ENCODE peak calls at places on chromosome 6, in seven cellular contexts. P, J, C, L, E, Q and T are unnamed samples.

GRCh38 chr6:134447423-134447822 is 129.5 kb upstream of the SGK1 start:
- DNase-seq in P (peak; percentile 44), J (no peak), C (no peak), L (peak; percentile 37), E (no peak), Q (no peak), T (no peak)

GRCh38 chr6:76275746-76276145 is 203.3 kb upstream of the IMPG1 start:
- DNase-seq in P (no peak), J (no peak), C (no peak), L (no peak), E (no peak), Q (peak; percentile 0), T (no peak)

GRCh38 chr6:163646133-163646532 is 231.6 kb downstream of the QKI start:
- DNase-seq in P (no peak), J (no peak), C (no peak), L (no peak), E (peak; percentile 7), Q (no peak), T (no peak)

GRCh38 chr6:69866351-69867074 is at the start of gene COL19A1:
- DNase-seq in P (peak; percentile 10), J (no peak), C (no peak), L (peak; percentile 14), E (no peak), Q (no peak), T (no peak)

GRCh38 chr6:35611235-35611634 is 77.5 kb downstream of the FKBP5 start:
- DNase-seq in P (peak; percentile 87), J (no peak), C (no peak), L (no peak), E (no peak), Q (no peak), T (peak; percentile 85)

GRCh38 chr6:131682427-131682826 is 18.8 kb downstream of the OR2A4 start:
- DNase-seq in P (peak; percentile 48), J (no peak), C (no peak), L (peak; percentile 6), E (no peak), Q (no peak), T (no peak)

GRCh38 chr6:2865270-2866182 is 23.9 kb upstream of the SERPINB1 start:
- DNase-seq in P (peak; percentile 22), J (no peak), C (no peak), L (peak; percentile 34), E (no peak), Q (no peak), T (no peak)

GRCh38 chr6:47655719-47656595 is 42.4 kb upstream of the ADGRF4 start:
- DNase-seq in P (no peak), J (no peak), C (no peak), L (peak; percentile 96), E (no peak), Q (no peak), T (no peak)

GRCh38 chr6:107144014-107144413 is 28.7 kb upstream of the BEND3 start:
- DNase-seq in P (no peak), J (no peak), C (no peak), L (no peak), E (no peak), Q (no peak), T (no peak)

GRCh38 chr6:56445818-56446217 is 196.9 kb downstream of the DST start:
- DNase-seq in P (no peak), J (no peak), C (no peak), L (no peak), E (no peak), Q (no peak), T (no peak)

GRCh38 chr6:24004659-24005058 is 121.4 kb upstream of the NRSN1 start:
- DNase-seq in P (peak; percentile 1), J (no peak), C (no peak), L (no peak), E (no peak), Q (no peak), T (no peak)
- TF ChIP-seq CTCF in P (no peak), J (no peak), C (no peak), L (no peak), E (no peak), Q (no peak), T (no peak)

DNA sequence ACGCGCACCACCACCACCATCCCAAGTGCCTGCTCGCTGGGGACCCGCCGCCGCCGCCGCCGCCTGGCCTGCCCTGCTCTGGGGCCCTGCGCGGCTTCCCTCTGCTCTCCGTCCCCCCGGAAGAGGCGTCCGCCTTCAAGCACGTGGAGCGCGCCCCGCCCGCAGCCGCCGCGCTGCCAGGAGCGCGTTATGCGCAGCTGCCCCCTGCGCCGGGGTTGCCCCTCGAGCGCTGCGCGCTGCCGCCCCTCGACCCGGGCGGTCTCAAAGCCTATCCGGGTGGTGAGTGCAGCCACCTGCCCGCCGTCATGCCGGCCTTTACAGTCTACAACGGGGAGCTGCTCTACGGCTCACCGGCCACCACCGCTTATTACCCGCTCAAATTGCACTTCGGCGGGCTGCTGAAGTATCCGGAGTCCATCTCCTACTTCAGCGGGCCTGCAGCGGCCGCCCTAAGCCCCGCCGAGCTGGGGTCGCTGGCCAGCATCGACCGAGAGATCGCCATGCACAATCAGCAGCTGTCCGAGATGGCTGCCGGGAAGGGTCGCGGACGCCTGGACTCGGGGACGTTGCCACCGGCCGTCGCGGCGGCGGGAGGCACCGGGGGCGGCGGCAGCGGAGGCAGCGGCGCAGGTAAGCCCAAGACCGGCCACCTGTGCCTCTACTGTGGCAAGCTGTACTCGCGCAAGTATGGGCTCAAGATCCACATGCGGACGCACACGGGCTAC is 7.2 kb downstream of the PRDM13 start:
- DNase-seq in P (no peak), J (no peak), C (no peak), L (peak; percentile 12), E (no peak), Q (peak; percentile 17), T (no peak)
- H3K4me3 ChIP-seq in P (peak overlapping the region; percentile 14), J (no peak overlapping the region), C (peak overlapping the region; percentile 27), L (peak overlapping the region; percentile 3), E (peak overlapping the region; percentile 55), Q (peak overlapping the region; percentile 57), T (peak overlapping the region; percentile 21)

DNA sequence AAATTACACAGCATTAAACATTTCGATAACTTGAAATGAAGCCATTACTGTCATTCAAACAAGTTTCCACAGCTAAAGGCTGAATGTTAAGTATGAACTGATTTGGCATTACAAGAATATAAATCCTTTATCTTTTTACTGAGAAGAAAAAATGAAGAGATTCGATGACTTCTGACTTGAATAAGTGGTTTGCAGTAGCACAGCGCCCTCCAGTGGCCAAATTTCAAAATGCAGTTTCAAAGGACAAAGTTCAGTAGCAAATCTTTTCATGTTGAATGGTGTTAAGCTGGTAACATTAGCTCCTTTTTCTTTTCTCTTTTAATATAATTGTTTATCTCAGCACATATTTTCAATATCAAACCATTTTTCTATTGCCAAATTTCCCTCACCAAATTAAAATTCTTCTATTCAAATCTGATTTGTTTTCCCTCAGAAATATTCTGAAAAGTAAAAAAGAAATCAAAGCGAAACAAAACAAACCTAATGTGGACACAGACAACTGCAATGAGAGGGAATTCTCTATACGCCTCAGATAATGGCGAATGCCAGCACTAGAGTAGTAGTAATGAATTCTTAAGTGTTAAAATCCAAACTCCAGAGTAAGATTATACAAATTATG is 145.7 kb downstream of the BTBD9 start:
- DNase-seq in P (peak; percentile 90), J (peak; percentile 76), C (peak; percentile 63), L (peak; percentile 76), E (peak; percentile 74), Q (no peak), T (peak; percentile 76)
- TF ChIP-seq CTCF in P (peak; percentile 83), J (peak; percentile 94), C (peak; percentile 81), L (peak; percentile 80), E (peak; percentile 90), Q (peak; percentile 91), T (peak; percentile 74)

GRCh38 chr6:37830225-37830624 is 10.7 kb downstream of the ZFAND3 start:
- DNase-seq in P (no peak), J (no peak), C (no peak), L (no peak), E (no peak), Q (no peak), T (no peak)
- H3K4me3 ChIP-seq in P (no peak overlapping the region), J (no peak overlapping the region), C (no peak overlapping the region), L (no peak overlapping the region), E (no peak overlapping the region), Q (no peak overlapping the region), T (no peak overlapping the region)

DNA sequence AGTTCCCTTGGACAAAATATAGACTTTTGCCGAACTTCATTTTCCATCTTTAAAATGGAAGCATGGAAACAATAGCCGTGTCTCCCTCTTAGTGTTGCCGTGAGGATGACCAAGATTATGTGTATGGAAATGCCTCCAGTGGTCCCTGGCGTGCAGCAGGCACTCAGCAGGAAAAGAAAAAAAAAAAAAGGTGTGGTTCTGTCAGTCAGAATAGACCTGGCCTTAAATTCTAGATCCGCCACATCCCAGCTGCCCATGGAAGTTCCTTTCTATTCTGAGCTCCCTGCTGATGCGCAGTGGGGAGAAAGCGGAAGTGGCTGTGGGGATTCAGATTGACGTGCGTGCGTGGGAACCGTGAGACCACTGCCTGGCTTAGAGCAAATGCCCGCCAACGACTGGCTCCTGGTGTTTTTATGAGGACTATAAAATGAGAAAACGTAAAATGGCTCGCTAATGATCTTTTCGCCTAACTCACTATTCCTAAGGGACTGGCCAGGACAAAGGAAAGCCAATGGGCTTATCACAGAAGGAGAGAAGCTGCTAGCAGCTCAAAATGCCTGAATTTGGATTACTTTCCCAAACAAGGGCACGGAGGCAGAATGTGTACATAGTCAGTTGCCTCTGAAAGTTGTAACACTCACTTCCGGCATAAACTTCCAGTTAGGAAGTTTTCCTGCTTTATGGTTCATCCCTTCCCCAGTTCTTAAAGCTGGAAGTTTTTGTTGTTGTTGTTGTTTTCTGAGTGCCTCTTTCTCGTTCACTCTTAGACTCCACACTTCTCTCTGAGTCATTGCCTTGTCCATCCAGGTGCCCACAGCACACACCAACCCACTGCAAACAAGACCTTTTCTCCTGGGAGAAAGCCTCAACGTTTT is 11.4 kb upstream of the PDE10A start:
- DNase-seq in P (no peak), J (no peak), C (no peak), L (no peak), E (no peak), Q (no peak), T (no peak)
- TF ChIP-seq CTCF in P (no peak), J (no peak), C (no peak), L (no peak), E (no peak), Q (no peak), T (no peak)

DNA sequence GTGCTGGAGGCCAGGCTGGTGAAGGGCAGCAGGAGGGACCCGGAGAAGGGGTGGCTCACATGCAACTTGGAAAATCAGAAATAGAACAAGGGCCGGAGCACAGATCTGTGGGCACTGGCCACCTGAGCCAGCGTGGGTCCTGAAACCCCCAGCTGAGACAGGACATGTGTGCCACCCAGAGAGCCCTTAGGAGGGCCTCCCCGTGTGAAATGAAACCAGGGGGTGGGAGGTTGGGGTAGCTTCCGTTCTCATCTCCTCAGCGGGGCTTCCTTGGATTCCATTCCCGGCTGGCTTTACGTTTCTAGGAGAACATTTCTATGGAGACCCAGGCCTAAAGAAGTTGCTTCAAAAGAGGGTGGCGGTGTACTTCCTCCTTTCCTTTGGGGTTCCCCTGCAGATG is 5.7 kb downstream of the FOXP4 start:
- DNase-seq in P (no peak), J (no peak), C (no peak), L (no peak), E (no peak), Q (no peak), T (no peak)
- H3K4me3 ChIP-seq in P (no peak overlapping the region), J (no peak overlapping the region), C (no peak overlapping the region), L (no peak overlapping the region), E (no peak overlapping the region), Q (no peak overlapping the region), T (no peak overlapping the region)

GRCh38 chr6:96760153-96760687 is 77.1 kb downstream of the GPR63 start:
- DNase-seq in P (no peak), J (no peak), C (no peak), L (no peak), E (no peak), Q (no peak), T (no peak)
- TF ChIP-seq CTCF in P (no peak), J (no peak), C (no peak), L (no peak), E (peak; percentile 34), Q (no peak), T (no peak)